ENCODE peak calls at places on chromosomes 6 and 20, in five cellular contexts. M, L, H, E and R are unnamed samples.
A peak's percentile ranks its signal among the peaks of the same experiment; 100 is the strongest.

GRCh38 chr20:33992145-33992922 is 1.4 kb upstream of the RALY start:
- DNase-seq in E (no peak), L (no peak), M (no peak), H (no peak), R (peak; percentile 64)

GRCh38 chr6:106117579-106117978 is 31.4 kb downstream of the PRDM1 start:
- DNase-seq in M (no peak), L (peak; percentile 50), H (no peak), E (no peak), R (no peak)

GRCh38 chr6:168450921-168451320 is 9.9 kb downstream of the SMOC2 start:
- DNase-seq in M (no peak), L (no peak), E (no peak), H (no peak), R (no peak)

GRCh38 chr6:77986380-77987034 is 333.7 kb downstream of the MEI4 start:
- DNase-seq in E (no peak), M (no peak), H (no peak), L (no peak), R (no peak)

GRCh38 chr20:25222461-25223178 is 25.3 kb upstream of the PYGB start:
- DNase-seq in L (no peak), H (no peak), M (no peak), E (no peak), R (no peak)

GRCh38 chr6:32108094-32108627 is 977 bp downstream of the TNXB start:
- DNase-seq in M (peak; percentile 67), L (no peak), H (peak; percentile 49), E (no peak), R (peak; percentile 84)

GRCh38 chr6:153096031-153096430 is 35.1 kb downstream of the RGS17 start:
- DNase-seq in M (no peak), L (no peak), H (no peak), E (no peak), R (no peak)

GRCh38 chr6:110545081-110545872 is 68.9 kb upstream of the SLC22A16 start:
- DNase-seq in E (no peak), L (no peak), M (no peak), H (no peak), R (no peak)

GRCh38 chr6:40755749-40756452 is 168.7 kb upstream of the LRFN2 start:
- DNase-seq in E (no peak), L (no peak), H (no peak), M (no peak), R (peak; percentile 81)

GRCh38 chr6:38508894-38509293 is 130.8 kb downstream of the BTBD9 start:
- DNase-seq in M (no peak), H (no peak), L (no peak), E (no peak), R (peak; percentile 26)

GRCh38 chr6:163771180-163771579 is 356.7 kb downstream of the QKI start:
- DNase-seq in E (no peak), H (no peak), M (no peak), L (no peak), R (no peak)

GRCh38 chr6:101001607-101002006 is 120.5 kb upstream of the ASCC3 start:
- DNase-seq in M (no peak), E (no peak), L (no peak), H (no peak), R (no peak)

DNA sequence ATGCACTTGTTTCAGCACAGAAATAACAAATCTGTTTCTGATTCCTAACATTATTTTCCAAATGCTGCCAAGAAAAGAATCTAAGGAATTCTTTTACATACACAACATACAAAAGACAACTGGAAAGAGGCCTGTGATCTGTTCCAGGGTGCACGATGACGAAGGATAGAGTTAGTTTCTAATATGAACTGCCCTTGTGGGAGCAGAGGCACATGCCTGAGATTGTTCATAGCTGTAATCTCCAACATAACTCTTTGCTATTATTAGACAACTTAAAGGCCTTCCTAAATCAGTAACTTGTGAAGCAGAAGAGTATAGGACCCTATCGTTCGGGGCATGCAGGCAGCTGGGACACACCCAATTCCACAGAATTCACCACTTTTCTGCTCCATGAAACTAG is 41.2 kb upstream of the NHSL1 start:
- DNase-seq in H (no peak), L (no peak), M (no peak), E (no peak), R (peak; percentile 79)
- H3K27ac ChIP-seq in H (no peak overlapping the region), L (no peak overlapping the region), M (no peak overlapping the region), E (no peak overlapping the region), R (peak overlapping the region; percentile 82)

DNA sequence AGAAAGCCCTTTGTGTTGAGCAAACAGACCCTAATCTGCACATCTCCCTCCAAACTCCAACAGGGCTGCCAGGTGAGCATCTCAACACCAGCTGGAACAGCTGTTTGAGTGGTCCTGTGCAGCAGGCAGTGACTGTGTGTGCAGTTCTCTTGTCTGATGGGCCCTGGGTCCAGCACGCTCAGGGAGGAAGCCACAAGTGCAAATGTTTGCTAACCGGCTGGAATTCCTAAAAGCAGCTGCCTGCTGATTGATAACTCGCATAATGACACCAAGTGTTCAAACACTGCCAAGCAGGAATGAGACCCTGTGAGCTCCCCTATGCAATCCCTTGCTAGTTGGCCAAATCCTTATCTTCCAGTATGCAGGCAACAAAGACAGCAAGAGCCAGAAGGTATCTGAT is 650.6 kb downstream of the CBLN4 start:
- DNase-seq in E (no peak), H (no peak), L (no peak), M (no peak), R (no peak)
- H3K9me3 ChIP-seq in E (no peaks in the 10 kb centered on the region), H (no peaks in the 10 kb centered on the region), L (peaks cover 7% of the 10 kb centered on the region), M (no peaks in the 10 kb centered on the region), R (no peaks in the 10 kb centered on the region)

GRCh38 chr6:170280689-170281045 is 10.2 kb downstream of the DLL1 start:
- DNase-seq in H (no peak), E (no peak), M (no peak), L (no peak), R (no peak)
- H3K27ac ChIP-seq in H (peak overlapping the region; percentile 77), E (no peak overlapping the region), M (no peak overlapping the region), L (peak overlapping the region; percentile 34), R (no peak overlapping the region)

GRCh38 chr20:29741894-29742698 is 1515.4 kb upstream of the DEFB115 start:
- DNase-seq in H (no peak), E (peak; percentile 48), L (no peak), M (no peak), R (no peak)

GRCh38 chr20:29741594-29741893 is 1515.9 kb upstream of the DEFB115 start:
- DNase-seq in H (no peak), E (no peak), L (no peak), M (no peak), R (no peak)

GRCh38 chr20:29740951-29741593 is 1516.4 kb upstream of the DEFB115 start:
- DNase-seq in M (no peak), E (peak; percentile 44), L (no peak), H (no peak), R (no peak)

GRCh38 chr20:29742699-29743100 is 1514.8 kb upstream of the DEFB115 start:
- DNase-seq in E (peak; percentile 31), L (no peak), M (no peak), H (no peak), R (no peak)

GRCh38 chr20:29740601-29740950 is 1516.9 kb upstream of the DEFB115 start:
- DNase-seq in H (no peak), M (no peak), L (no peak), E (no peak), R (no peak)
- H3K9me3 ChIP-seq in H (no peaks in the 10 kb centered on the region), M (no peaks in the 10 kb centered on the region), L (peaks cover 2% of the 10 kb centered on the region), E (no peaks in the 10 kb centered on the region), R (no peaks in the 10 kb centered on the region)

DNA sequence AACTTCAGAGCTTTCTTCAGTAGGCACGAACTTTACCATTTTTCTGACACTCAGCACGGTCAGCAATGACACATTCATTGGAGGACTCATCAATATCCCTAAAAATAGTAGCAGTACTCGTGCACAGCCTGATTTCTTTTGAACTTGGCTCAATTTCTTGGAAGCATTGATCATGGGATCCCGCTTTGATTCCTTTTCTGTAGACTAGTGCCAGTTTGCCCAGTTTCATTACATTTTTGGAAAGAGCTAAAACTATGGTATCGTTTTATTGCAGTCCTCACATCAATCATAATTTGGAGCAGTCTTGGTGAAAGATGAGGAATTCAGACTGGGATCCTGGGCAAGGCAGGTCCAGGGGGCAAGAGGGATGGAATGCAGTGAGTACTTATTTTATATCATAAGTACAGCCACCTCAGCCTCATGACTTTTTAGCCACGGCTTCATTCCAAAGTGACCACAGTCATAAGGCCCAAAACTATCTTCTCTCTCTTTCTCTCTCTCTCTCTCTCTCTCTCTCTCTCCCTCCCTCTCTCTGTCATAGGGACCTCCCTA is 170.9 kb upstream of the AKAP12 start:
- DNase-seq in H (no peak), M (peak; percentile 40), L (no peak), E (no peak), R (peak; percentile 80)
- H3K27ac ChIP-seq in H (peak overlapping the region; percentile 30), M (no peak overlapping the region), L (no peak overlapping the region), E (peak overlapping the region; percentile 75), R (peak overlapping the region; percentile 95)